ENCODE peak calls at places on chromosome 12, in four cellular contexts. A, P, T and Y are unnamed samples.

GRCh38 chr12:12903642-12904609 is 12.6 kb downstream of the GPRC5A start:
- DNase-seq in A (peak), P (no peak), T (no peak), Y (no peak)

GRCh38 chr12:108622425-108622824 is 11.3 kb downstream of the SELPLG start:
- DNase-seq in A (peak), P (peak), T (no peak), Y (no peak)

GRCh38 chr12:54016478-54016964 is 7.7 kb downstream of the HOXC8 start:
- DNase-seq in A (no peak), P (no peak), T (no peak), Y (no peak)

GRCh38 chr12:9364224-9365176 is 156.3 kb upstream of the PZP start:
- DNase-seq in A (peak), P (peak), T (peak), Y (no peak)

GRCh38 chr12:56037161-56037560 is 4.6 kb upstream of the RPS26 start:
- DNase-seq in A (peak), P (no peak), T (no peak), Y (no peak)

GRCh38 chr12:89880695-89881350 is 172.2 kb upstream of the ATP2B1 start:
- DNase-seq in A (no peak), P (no peak), T (peak), Y (peak)

GRCh38 chr12:3989218-3989550 is 116.0 kb upstream of the PARP11 start:
- DNase-seq in A (no peak), P (no peak), T (no peak), Y (no peak)

GRCh38 chr12:96338852-96339478 is 61.3 kb downstream of the CDK17 start:
- DNase-seq in A (no peak), P (no peak), T (no peak), Y (no peak)

GRCh38 chr12:20883288-20883687 is 72.8 kb downstream of the SLCO1B3 start:
- DNase-seq in A (no peak), P (no peak), T (no peak), Y (no peak)

GRCh38 chr12:93266-94005 is 26.9 kb downstream of the IQSEC3 start:
- DNase-seq in A (no peak), P (no peak), T (no peak), Y (no peak)

DNA sequence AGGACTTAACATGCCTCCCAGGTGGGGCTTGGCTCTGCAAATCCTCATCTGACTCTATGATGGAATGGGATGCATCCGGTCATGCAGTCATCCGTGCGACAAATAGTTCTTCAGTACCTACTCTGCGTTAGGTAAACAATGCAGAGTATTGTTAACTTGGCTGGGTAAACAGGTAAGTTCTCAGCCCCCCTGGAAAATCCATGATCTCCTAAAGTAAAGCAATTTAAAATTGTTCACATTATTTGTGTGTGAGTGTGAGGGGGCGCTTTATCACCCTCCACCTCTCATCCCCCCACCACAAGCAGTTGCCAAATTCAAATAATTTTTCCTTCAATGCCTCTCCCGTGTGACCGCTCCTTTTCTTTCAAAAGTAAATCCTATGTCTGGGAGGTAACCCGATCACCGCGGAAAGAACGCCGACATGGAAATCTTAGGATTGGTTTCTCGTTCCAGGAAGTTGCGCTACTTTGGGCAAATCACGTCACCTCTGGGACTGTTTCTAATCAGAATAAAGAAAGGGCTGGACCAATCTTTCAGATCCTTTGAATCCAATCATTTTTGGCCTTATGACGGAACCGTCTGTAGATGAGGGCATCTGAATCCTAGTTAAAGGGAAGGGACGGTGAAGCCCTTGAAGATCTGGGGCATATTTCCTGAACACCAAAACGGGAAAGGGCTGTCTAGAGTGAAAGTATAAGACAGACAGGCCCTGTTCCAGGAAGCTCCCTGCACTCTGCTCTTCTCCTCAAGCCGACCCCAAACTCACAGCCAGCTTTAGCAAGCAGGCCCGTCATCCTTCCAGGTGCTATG is 44.0 kb upstream of the SINHCAF start:
- DNase-seq in A (no peak), P (no peak), T (no peak), Y (no peak)
- TF ChIP-seq SPI1 in A (no peak), P (no peak), T (no peak), Y (no peak)

GRCh38 chr12:106000376-106001104 is 138.2 kb downstream of the NUAK1 start:
- DNase-seq in A (no peak), P (no peak), T (no peak), Y (no peak)
- TF ChIP-seq SPI1 in A (no peak), P (no peak), T (no peak), Y (no peak)

GRCh38 chr12:1619599-1619998 is 9.4 kb upstream of the WNT5B start:
- DNase-seq in A (peak), P (no peak), T (peak), Y (no peak)
- TF ChIP-seq SPI1 in A (peak), P (no peak), T (peak), Y (peak)

GRCh38 chr12:31263661-31264060 is 62.3 kb downstream of the SINHCAF start:
- DNase-seq in A (no peak), P (no peak), T (no peak), Y (no peak)
- TF ChIP-seq SPI1 in A (no peak), P (no peak), T (no peak), Y (no peak)

DNA sequence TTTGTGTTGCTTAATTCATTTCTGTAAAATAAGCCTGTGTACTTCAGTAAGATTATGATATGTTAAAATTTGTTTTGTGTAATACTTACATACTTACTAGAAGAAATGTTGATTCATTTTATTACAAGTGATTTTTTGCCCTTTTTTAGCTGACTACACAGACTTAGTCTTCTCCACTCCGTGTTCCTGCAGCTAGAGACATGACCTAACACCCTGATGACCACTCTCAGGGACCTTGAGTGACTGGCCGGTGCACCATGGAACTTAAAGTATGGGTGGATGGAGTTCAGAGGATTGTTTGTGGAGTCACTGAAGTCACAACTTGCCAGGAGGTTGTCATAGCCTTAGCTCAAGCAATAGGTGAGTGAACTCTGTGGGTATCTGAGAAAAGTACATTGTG is 69.8 kb downstream of the BHLHE41 start:
- DNase-seq in A (no peak), P (no peak), T (no peak), Y (no peak)
- TF ChIP-seq SPI1 in A (no peak), P (no peak), T (no peak), Y (no peak)

GRCh38 chr12:18849761-18850160 is 111.8 kb downstream of the CAPZA3 start:
- DNase-seq in A (no peak), P (no peak), T (no peak), Y (no peak)
- TF ChIP-seq SPI1 in A (no peak), P (no peak), T (no peak), Y (no peak)

GRCh38 chr12:90909069-90909676 is 45.8 kb downstream of the CCER1 start:
- DNase-seq in A (no peak), P (peak), T (no peak), Y (peak)
- TF ChIP-seq SPI1 in A (no peak), P (no peak), T (no peak), Y (no peak)

DNA sequence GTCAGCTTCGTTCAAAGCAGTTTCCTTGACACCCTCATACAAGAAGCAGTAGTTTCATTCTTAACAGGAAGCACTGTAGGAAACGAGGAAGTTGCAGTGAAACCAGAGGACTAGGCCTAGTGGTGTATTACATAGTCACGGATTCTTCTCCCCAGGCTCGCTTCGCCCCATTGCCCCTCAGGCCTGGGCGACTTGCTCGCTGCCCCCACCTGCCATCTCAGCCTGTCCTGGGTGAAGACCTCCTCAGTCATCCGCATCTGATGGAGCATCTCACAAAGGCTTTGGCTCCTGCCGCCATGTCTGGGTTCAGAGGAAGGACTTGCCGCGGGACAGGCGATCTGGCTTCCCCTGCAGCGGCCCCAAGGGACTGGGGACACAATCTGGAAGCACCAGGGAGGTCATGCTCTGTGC is 93.5 kb downstream of the LMNTD1 start:
- DNase-seq in A (peak), P (no peak), T (peak), Y (no peak)
- TF ChIP-seq SPI1 in A (no peak), P (no peak), T (no peak), Y (no peak)

GRCh38 chr12:42410345-42410744 is 84.4 kb downstream of the PPHLN1 start:
- DNase-seq in A (no peak), P (no peak), T (no peak), Y (no peak)

GRCh38 chr12:42402821-42403411 is 76.9 kb downstream of the PPHLN1 start:
- DNase-seq in A (no peak), P (no peak), T (no peak), Y (no peak)

GRCh38 chr12:42409471-42409870 is 83.5 kb downstream of the PPHLN1 start:
- DNase-seq in A (no peak), P (no peak), T (no peak), Y (no peak)

GRCh38 chr12:42407306-42407705 is 81.3 kb downstream of the PPHLN1 start:
- DNase-seq in A (no peak), P (no peak), T (no peak), Y (no peak)
- TF ChIP-seq SPI1 in A (no peak), P (no peak), T (no peak), Y (no peak)

GRCh38 chr12:120238224-120238616 is 27.3 kb downstream of the PXN start:
- DNase-seq in A (no peak), P (no peak), T (no peak), Y (no peak)

GRCh38 chr12:120235369-120236123 is 30.0 kb downstream of the PXN start:
- DNase-seq in A (no peak), P (peak), T (no peak), Y (no peak)

GRCh38 chr12:120236124-120236398 is 29.5 kb downstream of the PXN start:
- DNase-seq in A (no peak), P (no peak), T (no peak), Y (no peak)

GRCh38 chr12:120231316-120232011 is 30.6 kb upstream of the RPLP0 start:
- DNase-seq in A (peak), P (peak), T (no peak), Y (no peak)

DNA sequence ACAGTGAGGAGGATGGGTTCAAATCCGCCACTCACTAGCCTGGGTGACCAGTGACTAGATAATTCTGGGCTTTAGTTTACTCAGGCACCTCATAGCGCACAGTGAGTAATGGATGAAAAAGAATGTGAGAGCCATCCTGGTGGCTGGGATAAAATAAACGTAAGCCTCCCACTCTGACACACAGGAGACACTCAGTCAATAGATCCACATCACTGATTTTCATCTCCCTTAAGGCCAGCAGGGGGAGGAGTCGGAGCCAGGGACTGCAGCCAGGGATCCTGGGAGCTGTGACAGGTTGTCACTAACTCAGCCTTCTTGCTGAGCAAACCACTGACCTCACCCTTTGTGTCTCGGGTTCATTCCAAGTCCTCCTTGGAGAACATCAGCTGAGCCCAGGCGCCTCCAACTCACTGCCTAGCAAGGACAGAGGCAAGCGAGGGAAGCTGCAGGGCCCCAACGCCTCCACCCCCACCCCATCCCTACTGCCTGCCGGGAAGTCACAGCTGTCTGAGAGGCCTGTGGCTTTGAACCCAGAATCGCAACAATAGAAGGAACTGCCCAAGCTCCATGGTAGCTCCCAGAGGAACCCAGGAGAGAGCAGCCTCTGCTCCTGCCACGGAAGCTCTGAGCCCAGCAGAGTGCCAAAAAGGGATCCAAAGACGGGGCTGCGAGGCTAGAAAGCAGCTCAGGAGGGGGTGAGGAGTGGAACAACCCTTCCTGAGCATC is 30.7 kb downstream of the PXN start:
- DNase-seq in A (no peak), P (peak), T (no peak), Y (no peak)
- TF ChIP-seq SPI1 in A (no peak), P (no peak), T (no peak), Y (no peak)